ENCODE peak calls at places on chromosomes 5 and 9, in six cellular contexts. V, I, Y, G, Z and K are unnamed samples. For H3K4me1, the result is how much of the 10 kb centered on the place peaks cover.

GRCh38 chr5:143775258-143775657 is 36.7 kb upstream of the HMHB1 start:
- DNase-seq in G (no peak), I (no peak), Y (no peak), V (no peak), Z (no peak), K (no peak)

GRCh38 chr9:22088372-22089063 is 79.4 kb upstream of the CDKN2B start:
- DNase-seq in Z (peak), V (no peak), Y (no peak), G (no peak), I (peak), K (no peak)

GRCh38 chr9:35909687-35910612 is 660 bp downstream of the SPAAR start:
- DNase-seq in Y (no peak), I (no peak), G (no peak), V (no peak), Z (no peak), K (no peak)

GRCh38 chr5:112174959-112175594 is 244.0 kb downstream of the EPB41L4A start:
- DNase-seq in Y (peak), I (no peak), G (no peak), V (no peak), Z (peak), K (no peak)

GRCh38 chr5:56176155-56176798 is 56.9 kb downstream of the ANKRD55 start:
- DNase-seq in I (no peak), G (no peak), Y (no peak), Z (no peak), V (no peak), K (no peak)

GRCh38 chr5:126857472-126858410 is 80.8 kb downstream of the LMNB1 start:
- DNase-seq in I (no peak), Z (no peak), Y (no peak), G (no peak), V (peak), K (no peak)

GRCh38 chr9:137198051-137198747 is 2.3 kb downstream of the TPRN start:
- DNase-seq in V (no peak), I (peak), Z (no peak), G (peak), Y (no peak), K (no peak)

GRCh38 chr5:107523019-107523680 is 147.6 kb downstream of the EFNA5 start:
- DNase-seq in G (no peak), Y (peak), Z (no peak), V (no peak), I (no peak), K (no peak)

GRCh38 chr9:114174876-114175771 is 19.8 kb downstream of the COL27A1 start:
- DNase-seq in Z (peak), I (peak), V (peak), G (no peak), Y (no peak), K (no peak)

GRCh38 chr5:5398046-5398445 is 24.4 kb upstream of the ICE1 start:
- DNase-seq in Y (no peak), I (no peak), V (no peak), Z (no peak), G (no peak), K (no peak)

GRCh38 chr5:34656700-34657549 is 797 bp downstream of the RAI14 start:
- DNase-seq in G (peak), Y (peak), I (peak), Z (no peak), V (peak), K (no peak)

GRCh38 chr9:134055981-134056461 is 11.8 kb downstream of the BRD3 start:
- DNase-seq in Y (peak), I (peak), V (peak), Z (no peak), G (peak), K (peak)

GRCh38 chr5:159527546-159527945 is 197.3 kb upstream of the IL12B start:
- DNase-seq in V (no peak), I (no peak), Y (no peak), G (no peak), Z (no peak), K (no peak)

GRCh38 chr5:11023970-11024369 is 262.9 kb upstream of the DAP start:
- DNase-seq in Y (no peak), V (no peak), I (no peak), G (no peak), Z (no peak), K (no peak)

GRCh38 chr5:11026543-11026942 is 265.5 kb upstream of the DAP start:
- DNase-seq in Z (no peak), Y (no peak), G (no peak), I (no peak), V (no peak), K (no peak)

GRCh38 chr5:11027660-11028059 is 266.6 kb upstream of the DAP start:
- DNase-seq in Y (no peak), Z (no peak), I (no peak), G (no peak), V (no peak), K (no peak)
- H3K4me1 ChIP-seq in Y (under half), Z (under half), I (under half), G (under half), V (under half), K (under half)

GRCh38 chr9:130530932-130531331 is 48.4 kb upstream of the FUBP3 start:
- DNase-seq in G (no peak), I (no peak), V (no peak), Z (peak), Y (no peak), K (no peak)

GRCh38 chr9:130527651-130528310 is 51.6 kb upstream of the FUBP3 start:
- DNase-seq in V (no peak), Y (no peak), G (no peak), I (no peak), Z (no peak), K (no peak)

GRCh38 chr9:130528674-130529073 is 50.7 kb upstream of the FUBP3 start:
- DNase-seq in V (no peak), I (no peak), Y (no peak), Z (no peak), G (no peak), K (no peak)

GRCh38 chr9:130532426-130532825 is 47.0 kb upstream of the FUBP3 start:
- DNase-seq in I (no peak), V (no peak), Z (no peak), G (no peak), Y (no peak), K (no peak)

DNA sequence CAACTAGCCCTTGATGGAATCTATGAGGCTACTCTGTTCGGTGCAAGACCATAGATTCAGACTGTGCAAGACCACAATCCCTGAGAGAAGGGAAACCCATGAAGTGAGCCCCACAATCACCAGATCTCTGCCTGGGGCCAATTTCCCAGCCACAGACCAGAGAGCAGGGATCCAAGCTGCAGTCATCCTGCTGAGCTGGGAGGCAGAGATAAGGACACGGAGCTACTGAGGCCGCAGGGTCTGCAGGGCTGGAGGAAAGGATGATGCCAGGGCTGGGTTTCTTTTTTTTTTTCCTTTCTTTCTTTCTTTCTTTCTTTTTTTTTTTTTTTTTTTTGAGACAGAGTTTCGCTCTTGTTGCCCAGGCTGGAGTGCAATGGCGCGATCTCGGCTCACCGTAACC is 47.7 kb upstream of the FUBP3 start:
- DNase-seq in I (no peak), Z (no peak), V (no peak), G (no peak), Y (no peak), K (no peak)
- TF ChIP-seq EP300 in I (no peak), Z (no peak), V (no peak), G (no peak), Y (no peak), K (no peak)

DNA sequence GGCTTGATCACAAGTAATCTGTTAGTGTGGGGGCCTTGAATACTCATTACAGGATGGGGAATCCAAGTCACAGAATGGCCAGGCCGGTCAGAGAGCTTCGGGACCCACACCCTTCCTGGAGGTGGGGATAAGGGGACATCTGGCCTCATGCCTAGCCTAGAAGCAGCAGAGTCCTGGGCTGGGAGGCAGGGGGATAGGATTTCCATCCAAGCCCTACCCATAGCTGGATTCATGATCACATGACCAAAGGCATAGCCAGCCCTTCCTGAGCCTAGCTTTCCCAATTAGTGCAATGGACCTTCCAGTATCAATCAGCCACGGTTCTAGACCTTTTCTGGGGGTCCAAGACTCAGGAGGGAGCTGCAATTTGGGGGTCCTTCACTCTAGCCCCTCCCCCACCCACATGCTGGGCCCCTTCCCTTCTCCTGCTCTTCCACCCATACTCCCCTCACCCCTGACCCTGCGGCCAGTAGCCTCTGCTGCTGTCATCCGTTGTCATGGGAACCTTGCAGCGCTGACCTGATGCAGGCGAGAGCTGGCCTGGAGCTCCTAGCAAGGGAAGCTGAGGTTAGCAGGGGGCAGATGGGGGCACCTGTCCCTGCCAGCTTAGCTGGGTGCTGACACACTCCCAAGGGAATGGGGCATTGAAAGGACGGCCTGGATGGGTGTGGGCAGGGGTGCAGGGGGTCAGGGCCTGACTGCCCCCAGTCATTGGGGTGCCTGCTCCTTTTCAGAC is 44.6 kb downstream of the CXXC5 start:
- DNase-seq in G (no peak), Y (no peak), V (no peak), I (no peak), Z (no peak), K (no peak)
- H3K27ac ChIP-seq in G (no peak), Y (no peak), V (no peak), I (no peak), Z (no peak), K (peak)

GRCh38 chr9:121194730-121195129 is 6.9 kb downstream of the RAB14 start:
- DNase-seq in I (no peak), Y (no peak), V (no peak), G (no peak), Z (no peak), K (no peak)
- H3K4me1 ChIP-seq in I (half or more), Y (half or more), V (under half), G (half or more), Z (half or more), K (half or more)

GRCh38 chr5:1354491-1355033 is 9.7 kb upstream of the CLPTM1L start:
- DNase-seq in Z (no peak), I (no peak), G (no peak), V (no peak), Y (no peak), K (no peak)
- TF ChIP-seq EP300 in Z (no peak), I (no peak), G (no peak), V (no peak), Y (no peak), K (no peak)

DNA sequence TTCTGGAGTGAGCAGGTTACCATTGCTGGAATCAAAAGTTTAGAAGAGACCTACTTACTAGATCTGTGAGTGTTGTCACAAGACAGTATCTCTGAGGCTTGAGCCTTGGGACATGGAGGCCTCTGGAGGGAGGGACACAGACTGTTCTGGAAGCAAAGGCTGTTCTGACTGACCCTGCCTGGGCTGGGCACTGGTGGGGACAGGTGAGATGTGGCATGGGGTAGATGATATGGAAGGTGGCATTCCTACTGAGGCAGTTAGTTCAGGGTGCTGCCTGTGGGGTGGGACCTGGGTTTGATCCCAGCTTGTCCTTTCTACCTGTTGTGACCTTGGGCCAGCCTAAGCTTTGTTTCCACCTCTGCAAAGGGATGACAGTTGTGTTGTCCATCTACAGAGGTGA is 140.2 kb downstream of the C9orf50 start:
- DNase-seq in Y (no peak), I (no peak), G (no peak), Z (no peak), V (no peak), K (no peak)
- H3K27ac ChIP-seq in Y (peak), I (peak), G (peak), Z (no peak), V (peak), K (peak)

GRCh38 chr5:133866903-133867245 is 101.6 kb downstream of the C5orf15 start:
- DNase-seq in G (no peak), Y (no peak), Z (no peak), V (no peak), I (no peak), K (no peak)
- H3K4me1 ChIP-seq in G (under half), Y (under half), Z (under half), V (under half), I (under half), K (under half)

DNA sequence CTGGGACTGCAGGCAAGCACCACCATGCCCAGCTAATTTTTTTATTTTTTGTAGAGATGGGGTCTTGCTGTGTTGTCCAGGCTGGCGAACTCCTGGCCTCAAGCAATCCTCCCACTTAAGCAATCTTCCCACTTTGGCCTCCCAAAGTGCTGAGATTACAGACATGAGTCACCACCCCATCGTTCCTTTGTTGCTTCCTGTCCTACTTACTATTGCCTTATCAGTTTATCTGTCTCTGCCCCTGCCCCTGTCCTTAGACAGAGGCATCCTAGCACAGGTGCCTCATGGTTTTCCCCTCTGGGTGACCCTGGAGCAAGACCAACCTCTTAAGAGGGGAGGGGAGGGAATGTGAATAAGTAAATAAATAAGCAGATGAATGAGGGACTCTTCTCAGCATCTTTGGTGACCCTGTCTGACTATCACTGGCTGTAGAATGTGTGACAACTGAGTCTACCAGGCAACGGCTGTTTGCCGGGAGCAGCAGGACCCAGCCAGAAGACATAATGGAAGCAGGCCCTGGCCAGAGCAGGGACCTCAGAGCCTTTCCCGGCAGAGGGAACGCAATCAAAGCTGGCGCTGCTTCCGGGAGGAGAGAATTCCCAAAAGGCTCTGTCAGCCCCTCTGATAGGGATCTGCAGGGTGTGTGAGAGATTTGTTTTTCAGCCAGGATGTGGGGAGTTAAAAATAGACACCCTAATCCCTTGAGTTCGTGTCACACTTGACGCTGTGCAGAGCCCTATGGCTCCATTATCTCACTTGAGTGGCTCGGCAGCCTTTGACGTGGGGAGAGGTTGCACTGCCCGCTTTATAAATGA is 43.8 kb upstream of the DAB2IP start:
- DNase-seq in I (no peak), V (no peak), G (no peak), Y (no peak), Z (peak), K (no peak)
- TF ChIP-seq EP300 in I (peak), V (no peak), G (peak), Y (no peak), Z (no peak), K (no peak)

GRCh38 chr5:147412561-147412960 is 97.3 kb downstream of the DPYSL3 start:
- DNase-seq in Y (no peak), G (no peak), I (no peak), Z (no peak), V (no peak), K (no peak)
- H3K27ac ChIP-seq in Y (no peak), G (peak), I (peak), Z (no peak), V (no peak), K (no peak)